ENCODE peak calls at places on chromosome 18, in ten cellular contexts. Y, R, J, H, S, Q, U, N, P and E are unnamed samples.
A peak's percentile ranks its signal among the peaks of the same experiment; 100 is the strongest.

GRCh38 chr18:78106946-78107345 is 857.3 kb downstream of the GALR1 start:
- DNase-seq in Y (no peak), R (no peak), J (no peak), H (no peak), S (no peak), Q (no peak), U (no peak), N (no peak), P (no peak), E (no peak)

GRCh38 chr18:7898181-7898580 is 331.1 kb downstream of the PTPRM start:
- DNase-seq in Y (no peak), R (no peak), J (peak; percentile 51), H (no peak), S (no peak), Q (no peak), U (no peak), N (no peak), P (no peak), E (no peak)

GRCh38 chr18:63079114-63079513 is 240.5 kb downstream of the BCL2 start:
- DNase-seq in Y (no peak), R (no peak), J (no peak), H (peak; percentile 64), S (no peak), Q (no peak), U (no peak), N (no peak), P (no peak), E (no peak)

GRCh38 chr18:28834889-28835288 is 658.0 kb upstream of the CDH2 start:
- DNase-seq in Y (no peak), R (no peak), J (no peak), H (no peak), S (no peak), Q (no peak), U (no peak), N (no peak), P (peak; percentile 26), E (no peak)

GRCh38 chr18:78735131-78736014 is 244.2 kb upstream of the SALL3 start:
- DNase-seq in Y (no peak), R (no peak), J (no peak), H (no peak), S (no peak), Q (peak; percentile 71), U (peak; percentile 23), N (peak; percentile 20), P (no peak), E (no peak)

GRCh38 chr18:3452750-3453539 is 3.0 kb downstream of the TGIF1 start:
- DNase-seq in Y (no peak), R (no peak), J (peak; percentile 19), H (no peak), S (peak; percentile 37), Q (no peak), U (peak; percentile 27), N (no peak), P (no peak), E (no peak)

GRCh38 chr18:11339121-11339520 is 189.8 kb upstream of the PIEZO2 start:
- DNase-seq in Y (no peak), R (no peak), J (no peak), H (no peak), S (no peak), Q (no peak), U (no peak), N (no peak), P (no peak), E (no peak)

GRCh38 chr18:75161629-75162028 is 47.3 kb downstream of the PTGR3 start:
- DNase-seq in Y (peak; percentile 28), R (no peak), J (no peak), H (peak; percentile 31), S (peak; percentile 56), Q (no peak), U (peak; percentile 54), N (peak; percentile 67), P (no peak), E (no peak)

GRCh38 chr18:27428716-27429475 is 243.8 kb upstream of the CHST9 start:
- DNase-seq in Y (no peak), R (no peak), J (no peak), H (no peak), S (no peak), Q (no peak), U (no peak), N (no peak), P (peak; percentile 34), E (no peak)

GRCh38 chr18:36296591-36297418 is 708 bp upstream of the FHOD3 start:
- DNase-seq in Y (peak; percentile 60), R (peak; percentile 82), J (peak; percentile 88), H (peak; percentile 55), S (peak; percentile 36), Q (peak; percentile 91), U (no peak), N (peak; percentile 82), P (no peak), E (peak; percentile 90)

GRCh38 chr18:67515987-67516431 is 511 bp downstream of the DSEL start:
- DNase-seq in Y (peak; percentile 82), R (peak; percentile 95), J (peak; percentile 92), H (peak; percentile 47), S (peak; percentile 84), Q (peak; percentile 93), U (peak; percentile 90), N (peak; percentile 94), P (peak; percentile 49), E (peak; percentile 88)

GRCh38 chr18:67513285-67513684 is 3.2 kb downstream of the DSEL start:
- DNase-seq in Y (no peak), R (peak; percentile 7), J (peak; percentile 11), H (no peak), S (no peak), Q (no peak), U (no peak), N (no peak), P (no peak), E (peak; percentile 22)

GRCh38 chr18:67516432-67517223 is at the start of gene DSEL:
- DNase-seq in Y (peak; percentile 98), R (peak; percentile 99), J (peak; percentile 95), H (peak; percentile 80), S (peak; percentile 98), Q (peak; percentile 100), U (peak; percentile 98), N (peak; percentile 99), P (peak; percentile 50), E (peak; percentile 98)

GRCh38 chr18:67514901-67515540 is 1.5 kb downstream of the DSEL start:
- DNase-seq in Y (no peak), R (no peak), J (no peak), H (no peak), S (no peak), Q (no peak), U (no peak), N (no peak), P (no peak), E (no peak)

GRCh38 chr18:67514465-67514864 is 2.1 kb downstream of the DSEL start:
- DNase-seq in Y (no peak), R (no peak), J (no peak), H (no peak), S (no peak), Q (no peak), U (no peak), N (no peak), P (no peak), E (no peak)
- H3K4me3 ChIP-seq in Y (peak overlapping the region; percentile 94), R (peak overlapping the region; percentile 66), J (no peak overlapping the region), H (no peak overlapping the region), S (no peak overlapping the region), Q (peak overlapping the region; percentile 68), U (no peak overlapping the region), N (no peak overlapping the region), P (no peak overlapping the region), E (no peak overlapping the region)

DNA sequence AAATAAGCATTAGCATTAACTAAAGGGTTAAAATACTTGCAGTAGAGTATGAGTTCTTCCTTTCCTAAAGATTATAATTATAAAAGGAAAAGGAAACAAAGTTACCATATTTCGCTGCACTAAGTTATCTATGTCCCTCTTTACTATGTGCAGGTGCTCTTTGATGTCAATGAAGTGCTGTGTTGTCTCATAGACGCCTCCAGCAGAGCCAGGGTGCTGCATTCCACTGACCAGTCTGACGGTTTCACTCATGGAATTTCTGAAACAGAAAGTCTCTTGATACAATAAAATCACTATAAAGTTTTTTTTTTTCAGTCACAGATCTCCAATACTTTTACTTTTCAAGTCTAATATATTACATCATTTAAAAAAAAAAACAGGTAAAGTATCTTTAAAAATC is 14.5 kb upstream of the CPLX4 start:
- DNase-seq in Y (no peak), R (no peak), J (no peak), H (no peak), S (no peak), Q (no peak), U (no peak), N (no peak), P (no peak), E (no peak)
- H3K36me3 ChIP-seq in Y (peaks cover 94% of the 10 kb centered on the region), R (no peaks in the 10 kb centered on the region), J (peaks cover 83% of the 10 kb centered on the region), H (peaks cover 5% of the 10 kb centered on the region), S (no peaks in the 10 kb centered on the region), Q (peaks cover 5% of the 10 kb centered on the region), U (peaks cover 35% of the 10 kb centered on the region), N (no peaks in the 10 kb centered on the region), P (no peaks in the 10 kb centered on the region), E (peaks cover 14% of the 10 kb centered on the region)

GRCh38 chr18:22912149-22912548 is 21.0 kb upstream of the RBBP8 start:
- DNase-seq in Y (no peak), R (no peak), J (no peak), H (no peak), S (no peak), Q (no peak), U (no peak), N (no peak), P (no peak), E (no peak)

GRCh38 chr18:22913861-22914260 is 19.3 kb upstream of the RBBP8 start:
- DNase-seq in Y (no peak), R (peak; percentile 82), J (no peak), H (no peak), S (peak; percentile 79), Q (no peak), U (peak; percentile 88), N (no peak), P (no peak), E (peak; percentile 7)

GRCh38 chr18:22912835-22913234 is 20.3 kb upstream of the RBBP8 start:
- DNase-seq in Y (no peak), R (no peak), J (no peak), H (no peak), S (no peak), Q (no peak), U (no peak), N (no peak), P (peak; percentile 65), E (no peak)

GRCh38 chr18:22915337-22915736 is 17.8 kb upstream of the RBBP8 start:
- DNase-seq in Y (no peak), R (no peak), J (no peak), H (no peak), S (no peak), Q (no peak), U (no peak), N (no peak), P (no peak), E (no peak)

GRCh38 chr18:22914633-22915032 is 18.5 kb upstream of the RBBP8 start:
- DNase-seq in Y (no peak), R (no peak), J (peak; percentile 53), H (no peak), S (no peak), Q (no peak), U (no peak), N (no peak), P (peak; percentile 63), E (no peak)
- H3K4me3 ChIP-seq in Y (no peak overlapping the region), R (no peak overlapping the region), J (no peak overlapping the region), H (no peak overlapping the region), S (no peak overlapping the region), Q (no peak overlapping the region), U (peak overlapping the region; percentile 11), N (no peak overlapping the region), P (no peak overlapping the region), E (no peak overlapping the region)

DNA sequence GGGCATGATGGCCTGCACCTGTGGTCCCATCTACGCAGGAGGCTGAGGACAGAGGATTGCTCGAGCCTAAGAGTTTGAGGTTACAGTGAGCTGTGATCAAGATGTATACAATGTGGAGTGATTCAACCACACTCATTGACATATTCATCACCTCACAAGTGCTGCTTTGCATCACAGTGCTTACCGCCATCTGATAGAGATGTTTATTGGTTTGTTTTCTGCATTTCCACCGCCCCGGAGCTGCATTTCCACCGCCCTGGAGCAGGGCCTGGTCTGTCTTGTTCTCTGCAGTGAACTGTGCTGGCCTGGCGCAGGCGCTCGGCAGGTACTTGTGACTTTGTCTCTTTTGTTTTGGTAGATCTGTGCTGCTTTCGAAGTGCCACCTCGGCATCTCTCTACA is 96.0 kb downstream of the SMAD7 start:
- DNase-seq in Y (no peak), R (no peak), J (no peak), H (no peak), S (no peak), Q (no peak), U (no peak), N (no peak), P (no peak), E (no peak)
- H3K36me3 ChIP-seq in Y (no peaks in the 10 kb centered on the region), R (no peaks in the 10 kb centered on the region), J (no peaks in the 10 kb centered on the region), H (no peaks in the 10 kb centered on the region), S (no peaks in the 10 kb centered on the region), Q (no peaks in the 10 kb centered on the region), U (no peaks in the 10 kb centered on the region), N (no peaks in the 10 kb centered on the region), P (no peaks in the 10 kb centered on the region), E (no peaks in the 10 kb centered on the region)